ENCODE peak calls at places on chromosomes 4 and X, in eight cellular contexts. E is ascending aorta, W is kidney epithelial cell, A is BJ, F is lower lobe of right lung, J is stomach, M is heart left ventricle, U is upper lobe of left lung. N is an unnamed sample.

GRCh38 chr4:52869196-52869595 is 7.1 kb downstream of the RASL11B start:
- DNase-seq in E (peak; percentile 75), W (no peak), A (no peak), F (no peak), J (peak; percentile 26), M (peak; percentile 86), U (no peak), N (no peak)

GRCh38 chrX:147069926-147070325 is 255.4 kb upstream of the CXorf51A start:
- DNase-seq in E (no peak), W (no peak), A (no peak), F (no peak), J (no peak), M (no peak), U (no peak), N (no peak)

GRCh38 chr4:189202182-189202868 is 738.3 kb upstream of the FRG1 start:
- DNase-seq in E (peak; percentile 75), W (no peak), A (no peak), F (peak; percentile 65), J (peak; percentile 64), M (peak; percentile 83), U (peak; percentile 47), N (peak; percentile 5)

GRCh38 chr4:58456727-58457384 is 1346.7 kb upstream of the IGFBP7 start:
- DNase-seq in E (no peak), W (no peak), A (no peak), F (no peak), J (no peak), M (no peak), U (no peak), N (no peak)

GRCh38 chr4:36189511-36190226 is 54.6 kb downstream of the ARAP2 start:
- DNase-seq in E (no peak), W (no peak), A (no peak), F (no peak), J (no peak), M (no peak), U (no peak), N (peak; percentile 31)

GRCh38 chrX:9163153-9163790 is 129.3 kb upstream of the FAM9B start:
- DNase-seq in E (no peak), W (no peak), A (no peak), F (no peak), J (no peak), M (no peak), U (no peak), N (no peak)

GRCh38 chr4:139887378-139887801 is 221.8 kb downstream of the MGST2 start:
- DNase-seq in E (no peak), W (no peak), A (no peak), F (no peak), J (no peak), M (no peak), U (no peak), N (no peak)

GRCh38 chrX:35046646-35047231 is 104.1 kb downstream of the FAM47B start:
- DNase-seq in E (peak; percentile 70), W (no peak), A (peak; percentile 17), F (no peak), J (no peak), M (no peak), U (no peak), N (no peak)

GRCh38 chr4:137794779-137795178 is 262.5 kb upstream of the PCDH18 start:
- DNase-seq in E (no peak), W (no peak), A (no peak), F (no peak), J (no peak), M (no peak), U (no peak), N (no peak)

GRCh38 chr4:88320780-88321373 is 36.5 kb upstream of the PPM1K start:
- DNase-seq in E (no peak), W (no peak), A (peak; percentile 5), F (peak; percentile 51), J (peak; percentile 30), M (no peak), U (peak; percentile 40), N (peak; percentile 62)

GRCh38 chr4:122003335-122003734 is 51.5 kb upstream of the TRPC3 start:
- DNase-seq in E (no peak), W (no peak), A (no peak), F (no peak), J (no peak), M (no peak), U (no peak), N (peak; percentile 14)

DNA sequence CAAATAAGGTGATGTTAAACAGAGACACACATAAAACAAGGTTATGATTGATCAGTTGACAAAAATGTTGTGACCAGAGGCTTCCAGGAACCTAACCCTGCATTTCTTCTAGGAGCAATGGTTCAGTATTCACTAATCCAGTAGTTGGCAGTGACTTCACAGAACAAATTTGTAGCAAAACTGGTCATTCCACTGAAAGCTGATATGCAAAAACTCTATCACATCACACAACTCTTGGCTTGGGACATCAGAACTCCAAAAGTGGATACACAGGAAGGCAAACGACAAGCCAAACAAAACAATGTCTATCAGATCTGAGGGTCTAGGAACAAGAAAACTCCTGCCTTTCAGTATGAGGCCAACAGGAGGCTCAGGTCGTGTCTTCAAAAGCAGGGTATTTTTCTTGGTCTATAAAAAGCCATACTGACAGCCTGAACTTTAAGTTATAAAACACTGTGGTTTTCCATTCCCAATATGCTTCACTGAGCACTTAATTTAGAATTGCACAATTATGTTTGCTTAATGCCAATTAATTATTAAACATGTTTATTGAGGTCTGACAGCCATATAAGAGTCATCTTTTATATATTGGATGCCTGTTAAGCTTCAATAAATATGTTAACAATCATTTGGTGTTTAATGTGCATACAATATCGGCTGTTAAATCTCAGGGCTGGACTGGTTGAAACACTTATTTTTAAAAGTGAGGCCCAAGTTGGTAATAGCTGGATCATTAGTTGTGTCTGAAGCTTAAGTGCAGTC is 45.6 kb downstream of the SOD3 start:
- DNase-seq in E (no peak), W (no peak), A (no peak), F (no peak), J (no peak), M (no peak), U (no peak), N (no peak)
- TF ChIP-seq CTCF in E (no peak), W (no peak), A (no peak), F (no peak), J (no peak), M (no peak), U (no peak), N (no peak)

DNA sequence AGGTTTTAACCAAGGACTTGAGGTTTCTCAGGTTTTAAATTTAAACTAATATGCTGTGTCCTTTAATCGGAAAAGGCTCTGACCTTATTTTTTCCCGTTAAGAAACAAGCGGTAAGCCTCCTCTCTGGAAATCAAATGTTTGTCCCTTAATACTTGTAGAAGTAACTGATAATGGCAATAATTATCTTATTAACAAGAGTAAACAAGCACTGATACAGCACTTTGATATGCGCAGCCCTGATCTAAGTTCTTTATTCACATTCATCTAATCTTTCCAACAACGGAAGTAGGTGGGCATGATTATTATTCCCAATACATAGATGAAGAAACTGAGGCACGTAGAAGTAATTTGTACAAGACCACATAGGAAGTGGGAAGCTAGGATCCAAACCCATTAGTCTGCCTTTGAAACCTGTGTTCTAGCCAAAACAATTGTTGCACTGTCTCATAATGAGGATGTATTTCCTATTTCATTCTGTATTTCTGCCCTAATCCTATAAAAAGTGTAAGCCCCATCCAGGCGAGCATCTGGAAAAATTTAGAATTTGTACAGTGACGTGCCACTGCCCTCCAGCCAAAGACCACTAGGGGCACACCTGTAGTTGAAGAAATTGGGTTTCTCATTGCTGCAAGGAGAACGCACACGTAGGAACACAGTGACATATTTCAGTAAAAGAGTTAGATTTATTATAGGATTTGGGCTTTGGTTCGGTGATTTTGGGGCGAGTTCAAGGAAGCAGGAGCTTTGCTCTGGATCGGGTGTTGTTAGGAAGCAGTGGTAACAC is 605 bp downstream of the CXorf58 start:
- DNase-seq in E (no peak), W (no peak), A (no peak), F (no peak), J (no peak), M (no peak), U (no peak), N (no peak)
- H3K4me3 ChIP-seq in E (peak overlapping the region; percentile 66), W (peak overlapping the region; percentile 66), A (peak overlapping the region; percentile 7), F (peak overlapping the region; percentile 61), J (peak overlapping the region; percentile 54), M (peak overlapping the region; percentile 73), U (no peak overlapping the region), N (peak overlapping the region; percentile 37)

GRCh38 chrX:107508925-107509324 is 59.5 kb downstream of the FRMPD3 start:
- DNase-seq in E (no peak), W (no peak), A (no peak), F (no peak), J (no peak), M (no peak), U (no peak), N (no peak)
- H3K27me3 ChIP-seq in E (no peaks in the 10 kb centered on the region), W (peaks cover 34% of the 10 kb centered on the region), A (peaks cover 12% of the 10 kb centered on the region), F (peaks cover 10% of the 10 kb centered on the region), J (no peaks in the 10 kb centered on the region), M (peaks cover 15% of the 10 kb centered on the region), U (peaks cover 9% of the 10 kb centered on the region), N (no peaks in the 10 kb centered on the region)

DNA sequence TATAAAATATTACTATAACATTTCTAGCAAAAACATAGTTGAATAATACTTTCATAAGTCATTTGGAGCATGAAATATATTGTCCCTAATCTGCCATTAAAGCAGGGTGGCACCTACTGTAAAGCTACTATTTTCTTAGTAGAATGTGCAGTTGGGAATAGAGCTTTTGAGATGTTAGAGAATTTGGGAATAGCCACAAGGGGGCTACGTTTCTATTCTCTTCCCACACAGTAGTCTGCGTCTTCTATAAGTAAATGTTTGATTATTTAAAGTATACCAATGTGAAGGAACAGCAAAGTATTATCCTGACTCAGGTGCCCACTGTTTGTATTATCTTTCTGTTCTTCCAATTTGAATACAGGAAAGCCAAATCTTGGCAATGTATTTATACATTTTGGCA is 323.2 kb upstream of the GIMD1 start:
- DNase-seq in E (no peak), W (no peak), A (no peak), F (no peak), J (no peak), M (no peak), U (no peak), N (no peak)
- TF ChIP-seq CTCF in E (no peak), W (no peak), A (no peak), F (no peak), J (no peak), M (no peak), U (no peak), N (no peak)

GRCh38 chrX:1390621-1391369 is 1.1 kb downstream of the SLC25A6 start:
- DNase-seq in E (peak; percentile 59), W (no peak), A (no peak), F (peak; percentile 47), J (peak; percentile 25), M (peak; percentile 48), U (peak; percentile 20), N (no peak)

GRCh38 chrX:1391707-1392375 is at the start of gene SLC25A6:
- DNase-seq in E (peak; percentile 99), W (peak; percentile 80), A (peak; percentile 78), F (peak; percentile 99), J (peak; percentile 99), M (peak; percentile 100), U (peak; percentile 98), N (peak; percentile 100)

GRCh38 chrX:1389993-1390285 is 2.0 kb downstream of the SLC25A6 start:
- DNase-seq in E (peak; percentile 62), W (no peak), A (no peak), F (no peak), J (no peak), M (peak; percentile 18), U (no peak), N (no peak)

GRCh38 chrX:1392376-1393130 is 640 bp upstream of the SLC25A6 start:
- DNase-seq in E (no peak), W (no peak), A (no peak), F (no peak), J (peak; percentile 65), M (no peak), U (peak; percentile 62), N (no peak)

GRCh38 chrX:1391370-1391706 is 575 bp downstream of the SLC25A6 start:
- DNase-seq in E (no peak), W (no peak), A (peak; percentile 12), F (no peak), J (no peak), M (peak; percentile 98), U (no peak), N (no peak)
- H3K4me3 ChIP-seq in E (peak overlapping the region; percentile 99), W (peak overlapping the region; percentile 96), A (peak overlapping the region; percentile 95), F (peak overlapping the region; percentile 81), J (peak overlapping the region; percentile 92), M (peak overlapping the region; percentile 94), U (peak overlapping the region; percentile 100), N (peak overlapping the region; percentile 99)